ENCODE peak calls at places on chromosomes 1 and 21, in six cellular contexts. C is T-helper 9 cell, B is left cardiac atrium, Q is RCC 7860, O is sigmoid colon, N is glutamatergic neuron. H is an unnamed sample.

GRCh38 chr1:195415584-195415983 is 1192.7 kb downstream of the KCNT2 start:
- DNase-seq in C (no peak), B (no peak), Q (peak), O (no peak), N (no peak), H (no peak)

GRCh38 chr1:101474039-101474665 is 237.3 kb downstream of the S1PR1 start:
- DNase-seq in C (no peak), B (no peak), Q (no peak), O (no peak), N (no peak), H (no peak)

GRCh38 chr1:18661404-18662285 is 31.0 kb downstream of the PAX7 start:
- DNase-seq in C (no peak), B (no peak), Q (no peak), O (no peak), N (no peak), H (no peak)

GRCh38 chr1:28115267-28115666 is 26.9 kb upstream of the EYA3 start:
- DNase-seq in C (peak), B (peak), Q (no peak), O (no peak), N (no peak), H (no peak)

GRCh38 chr1:175367039-175367758 is 174.6 kb upstream of the KIAA0040 start:
- DNase-seq in C (no peak), B (no peak), Q (no peak), O (no peak), N (no peak), H (no peak)

GRCh38 chr1:208318150-208318734 is 74.1 kb upstream of the PLXNA2 start:
- DNase-seq in C (no peak), B (no peak), Q (no peak), O (no peak), N (no peak), H (no peak)

GRCh38 chr21:27145134-27145798 is 178.4 kb upstream of the ADAMTS5 start:
- DNase-seq in C (no peak), B (no peak), Q (no peak), O (no peak), N (no peak), H (no peak)

GRCh38 chr21:26405735-26406361 is 167.2 kb downstream of the CYYR1 start:
- DNase-seq in C (no peak), B (no peak), Q (peak), O (no peak), N (no peak), H (peak)

GRCh38 chr1:243962541-243962940 is 88.5 kb upstream of the ZBTB18 start:
- DNase-seq in C (no peak), B (no peak), Q (no peak), O (no peak), N (no peak), H (no peak)

GRCh38 chr1:226310123-226310540 is 1.2 kb upstream of the LIN9 start:
- DNase-seq in C (no peak), B (no peak), Q (no peak), O (no peak), N (no peak), H (no peak)

GRCh38 chr1:21272540-21272939 is 17.7 kb downstream of the ECE1 start:
- DNase-seq in C (no peak), B (no peak), Q (no peak), O (no peak), N (no peak), H (no peak)

GRCh38 chr1:243917863-243918565 is 68.0 kb upstream of the AKT3 start:
- DNase-seq in C (no peak), B (peak), Q (no peak), O (no peak), N (no peak), H (no peak)

GRCh38 chr21:29849735-29850176 is 90.0 kb downstream of the GRIK1 start:
- DNase-seq in C (peak), B (peak), Q (peak), O (no peak), N (peak), H (peak)

GRCh38 chr1:205538211-205538840 is 33.9 kb downstream of the CDK18 start:
- DNase-seq in C (no peak), B (no peak), Q (no peak), O (peak), N (no peak), H (no peak)

GRCh38 chr1:52925571-52926005 is 1.5 kb upstream of the SCP2 start:
- DNase-seq in C (no peak), B (no peak), Q (no peak), O (no peak), N (no peak), H (no peak)

GRCh38 chr1:179867493-179868330 is 9.9 kb downstream of the TOR1AIP2 start:
- DNase-seq in C (peak), B (peak), Q (peak), O (no peak), N (peak), H (no peak)

GRCh38 chr21:18951291-18952038 is 547.9 kb upstream of the TMPRSS15 start:
- DNase-seq in C (no peak), B (no peak), Q (no peak), O (no peak), N (peak), H (peak)

GRCh38 chr21:33434770-33435360 is 31.7 kb downstream of the IFNGR2 start:
- DNase-seq in C (no peak), B (no peak), Q (peak), O (no peak), N (no peak), H (peak)

GRCh38 chr21:46399129-46399528 is 59.6 kb upstream of the DIP2A start:
- DNase-seq in C (no peak), B (peak), Q (no peak), O (no peak), N (no peak), H (no peak)

GRCh38 chr21:27795418-27795817 is 828.5 kb upstream of the ADAMTS5 start:
- DNase-seq in C (no peak), B (no peak), Q (no peak), O (no peak), N (no peak), H (no peak)

GRCh38 chr1:201126832-201127754 is at the start of gene ASCL5:
- DNase-seq in C (no peak), B (no peak), Q (peak), O (no peak), N (no peak), H (no peak)

GRCh38 chr1:8055973-8056372 is 29.9 kb upstream of the ERRFI1 start:
- DNase-seq in C (no peak), B (no peak), Q (peak), O (peak), N (no peak), H (no peak)

GRCh38 chr1:23718482-23718881 is 24.8 kb upstream of the ELOA start:
- DNase-seq in C (no peak), B (no peak), Q (peak), O (no peak), N (peak), H (no peak)

GRCh38 chr1:173444757-173445156 is 32.4 kb upstream of the PRDX6 start:
- DNase-seq in C (no peak), B (no peak), Q (no peak), O (no peak), N (no peak), H (no peak)

GRCh38 chr1:6646499-6647148 is 22.0 kb downstream of the THAP3 start:
- DNase-seq in C (no peak), B (peak), Q (peak), O (no peak), N (no peak), H (no peak)

GRCh38 chr1:40760984-40761383 is 22.6 kb upstream of the KCNQ4 start:
- DNase-seq in C (no peak), B (no peak), Q (no peak), O (no peak), N (no peak), H (no peak)

H was measured in kidney epithelial cell.